ENCODE peak calls at places on chromosomes 4 and X, in six cellular contexts. T, F, P, K, H and E are unnamed samples.

GRCh38 chrX:6718766-6719165 is 183.8 kb upstream of the VCX3A start:
- DNase-seq in T (no peak), F (no peak), P (no peak), K (no peak), H (no peak), E (no peak)

GRCh38 chrX:147478899-147479298 is 432.8 kb upstream of the FMR1 start:
- DNase-seq in T (no peak), F (no peak), P (no peak), K (no peak), H (no peak), E (no peak)

GRCh38 chr4:3062466-3062865 is 11.9 kb downstream of the HTT-AS start:
- DNase-seq in T (no peak), F (no peak), P (no peak), K (no peak), H (no peak), E (no peak)

GRCh38 chr4:174681723-174682300 is 147.2 kb downstream of the GLRA3 start:
- DNase-seq in T (no peak), F (no peak), P (peak; percentile 18), K (no peak), H (no peak), E (no peak)

GRCh38 chr4:146844761-146845160 is 100.9 kb downstream of the TTC29 start:
- DNase-seq in T (no peak), F (no peak), P (no peak), K (no peak), H (no peak), E (no peak)

GRCh38 chrX:69179380-69179911 is 14.2 kb upstream of the PJA1 start:
- DNase-seq in T (no peak), F (no peak), P (no peak), K (peak; percentile 60), H (no peak), E (no peak)

GRCh38 chr4:54657556-54658313 is at the start of gene KIT:
- DNase-seq in T (no peak), F (no peak), P (no peak), K (peak; percentile 55), H (peak; percentile 33), E (peak; percentile 55)

GRCh38 chr4:31235961-31236360 is 515.8 kb downstream of the PCDH7 start:
- DNase-seq in T (no peak), F (no peak), P (no peak), K (no peak), H (no peak), E (no peak)

GRCh38 chr4:159383569-159383934 is 280.7 kb downstream of the RAPGEF2 start:
- DNase-seq in T (no peak), F (no peak), P (no peak), K (no peak), H (no peak), E (no peak)

GRCh38 chrX:54042609-54043010 is 1.7 kb downstream of the PHF8 start:
- DNase-seq in T (peak; percentile 48), F (peak; percentile 18), P (peak; percentile 60), K (peak; percentile 35), H (peak; percentile 33), E (peak; percentile 54)

GRCh38 chr4:182447938-182448280 is 204.7 kb downstream of the TENM3 start:
- DNase-seq in T (no peak), F (no peak), P (no peak), K (no peak), H (no peak), E (peak; percentile 29)

GRCh38 chrX:133527415-133527814 is 112.1 kb upstream of the GPC4 start:
- DNase-seq in T (no peak), F (no peak), P (no peak), K (no peak), H (no peak), E (no peak)

GRCh38 chr4:82739292-82740190 is 59.1 kb downstream of the SCD5 start:
- DNase-seq in T (peak; percentile 72), F (peak; percentile 69), P (peak; percentile 70), K (peak; percentile 24), H (peak; percentile 81), E (peak; percentile 64)

GRCh38 chrX:69189972-69190371 is 24.7 kb upstream of the PJA1 start:
- DNase-seq in T (no peak), F (peak; percentile 4), P (no peak), K (peak; percentile 39), H (no peak), E (peak; percentile 56)

GRCh38 chrX:152905081-152905420 is 7.2 kb downstream of the ZNF185 start:
- DNase-seq in T (no peak), F (no peak), P (no peak), K (no peak), H (no peak), E (peak; percentile 16)

DNA sequence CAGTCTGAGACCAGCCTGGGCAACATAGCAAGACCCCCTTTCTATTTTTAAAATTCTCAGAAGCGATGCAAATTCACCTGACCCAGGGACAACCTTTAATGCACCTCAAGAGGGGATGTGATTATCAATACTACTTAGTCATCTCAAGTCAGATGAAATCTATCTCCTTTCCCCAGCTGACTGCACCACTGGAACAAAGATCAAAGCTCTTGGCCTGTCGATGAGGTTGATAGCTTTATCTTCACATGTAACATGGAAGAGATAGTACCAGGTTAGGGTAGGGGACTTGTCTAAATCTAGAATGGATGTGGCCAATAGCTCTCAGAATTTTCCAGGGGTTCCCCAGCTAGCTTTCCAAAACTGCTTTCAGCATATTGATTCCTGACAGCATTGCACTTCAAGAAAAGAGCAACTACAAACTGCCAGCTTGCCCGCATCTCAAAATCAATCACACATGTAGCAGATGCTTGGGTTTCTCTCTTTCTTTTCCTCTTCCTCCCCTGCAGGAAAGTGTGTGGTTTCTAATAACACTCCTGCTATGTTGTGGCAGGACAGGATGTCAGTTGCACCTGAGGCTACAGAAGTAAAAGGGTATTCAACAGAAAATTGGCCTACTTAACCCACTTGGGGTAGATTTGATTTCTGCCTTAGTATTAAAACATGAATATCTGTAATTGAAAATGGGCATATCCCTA is 12.2 kb upstream of the TMEM164 start:
- DNase-seq in T (no peak), F (no peak), P (no peak), K (no peak), H (no peak), E (no peak)
- H3K4me1 ChIP-seq in T (no peaks in the 10 kb centered on the region), F (no peaks in the 10 kb centered on the region), P (no peaks in the 10 kb centered on the region), K (no peaks in the 10 kb centered on the region), H (no peaks in the 10 kb centered on the region), E (no peaks in the 10 kb centered on the region)

DNA sequence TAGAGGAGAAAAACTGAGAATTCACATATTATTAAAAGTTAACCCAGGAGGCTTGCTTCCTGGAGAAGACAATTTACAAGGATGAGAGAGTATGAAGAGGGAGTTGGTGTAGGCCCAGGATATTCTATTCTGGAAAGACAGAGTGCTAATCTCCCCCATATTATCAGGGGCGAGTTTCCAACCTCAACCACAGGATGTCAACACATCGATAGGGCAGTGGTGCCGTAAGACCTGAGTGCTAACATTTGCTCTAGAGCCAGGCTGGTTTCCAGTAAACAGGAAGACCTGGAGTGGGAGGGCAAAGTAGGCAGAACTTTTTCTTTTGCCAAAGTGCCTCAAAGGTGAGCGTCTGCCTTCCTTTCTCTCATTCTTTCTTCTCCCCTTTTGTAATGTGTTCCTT is 2.8 kb upstream of the AWAT1 start:
- DNase-seq in T (no peak), F (no peak), P (no peak), K (no peak), H (no peak), E (no peak)
- TF ChIP-seq POLR2A in T (no peak), F (no peak), P (no peak), K (no peak), H (no peak), E (no peak)

DNA sequence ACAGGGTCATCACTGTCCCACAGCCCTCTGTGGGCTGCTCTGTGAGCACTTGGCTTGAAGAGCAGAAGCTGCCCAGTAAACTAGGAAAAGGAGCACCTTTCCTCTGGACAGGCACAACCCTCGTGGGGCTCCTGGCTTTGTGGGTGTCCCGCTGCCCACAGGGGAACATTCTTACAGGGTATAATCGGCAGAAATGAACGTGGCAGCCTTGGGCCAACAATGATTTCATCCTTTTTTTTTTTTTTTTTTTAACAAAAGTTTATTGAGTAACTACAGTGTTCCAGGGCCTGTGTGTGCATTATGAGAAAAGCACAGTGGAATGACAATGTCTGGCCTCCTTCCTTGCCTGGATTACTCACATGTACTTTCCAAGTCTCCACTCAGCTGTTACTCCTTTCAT is 197.2 kb downstream of the PDGFC start:
- DNase-seq in T (no peak), F (no peak), P (no peak), K (peak; percentile 20), H (no peak), E (no peak)
- H3K4me1 ChIP-seq in T (no peaks in the 10 kb centered on the region), F (peaks cover 78% of the 10 kb centered on the region), P (peaks cover 66% of the 10 kb centered on the region), K (no peaks in the 10 kb centered on the region), H (peaks cover 17% of the 10 kb centered on the region), E (peaks cover 5% of the 10 kb centered on the region)

GRCh38 chrX:86051741-86052140 is 4.4 kb upstream of the CHM start:
- DNase-seq in T (no peak), F (no peak), P (no peak), K (no peak), H (no peak), E (no peak)

GRCh38 chrX:86044210-86044609 is 3.1 kb downstream of the CHM start:
- DNase-seq in T (no peak), F (no peak), P (no peak), K (no peak), H (no peak), E (no peak)

GRCh38 chrX:86047174-86047991 is at the start of gene CHM:
- DNase-seq in T (no peak), F (peak; percentile 71), P (peak; percentile 75), K (peak; percentile 48), H (peak; percentile 58), E (peak; percentile 90)
- TF ChIP-seq POLR2A in T (no peak), F (peak; percentile 57), P (peak; percentile 35), K (peak; percentile 35), H (peak; percentile 52), E (no peak)

GRCh38 chr4:38062894-38063168 is 102.6 kb downstream of the PTTG2 start:
- DNase-seq in T (no peak), F (no peak), P (no peak), K (no peak), H (no peak), E (no peak)

GRCh38 chr4:38067499-38067898 is 107.3 kb downstream of the PTTG2 start:
- DNase-seq in T (no peak), F (no peak), P (no peak), K (no peak), H (no peak), E (no peak)

GRCh38 chr4:38065900-38066299 is 105.7 kb downstream of the PTTG2 start:
- DNase-seq in T (no peak), F (no peak), P (no peak), K (no peak), H (no peak), E (no peak)

GRCh38 chr4:38062088-38062893 is 102.1 kb downstream of the PTTG2 start:
- DNase-seq in T (peak; percentile 62), F (peak; percentile 89), P (peak; percentile 41), K (peak; percentile 80), H (peak; percentile 89), E (peak; percentile 90)

DNA sequence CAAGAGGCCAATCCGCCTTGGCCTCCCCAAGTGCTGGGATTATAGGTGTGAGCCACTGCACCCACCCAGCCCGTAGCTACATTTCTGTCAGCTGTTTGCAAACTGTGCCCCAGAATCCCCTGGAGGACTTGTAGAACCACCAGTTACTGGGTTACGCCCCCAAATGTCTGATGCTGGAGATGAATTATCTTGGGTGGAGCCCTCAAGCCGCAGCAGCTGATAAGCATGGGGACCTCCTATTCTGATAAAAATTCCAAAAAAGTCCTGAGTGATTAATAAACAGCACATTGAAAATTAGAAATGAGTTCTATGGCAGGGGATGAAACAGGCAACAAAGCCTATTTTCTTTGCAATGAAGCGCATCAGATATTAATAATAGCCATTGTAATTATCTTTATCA is 105.0 kb downstream of the PTTG2 start:
- DNase-seq in T (no peak), F (no peak), P (no peak), K (no peak), H (no peak), E (no peak)
- H3K4me1 ChIP-seq in T (no peaks in the 10 kb centered on the region), F (peaks cover 22% of the 10 kb centered on the region), P (peaks cover 10% of the 10 kb centered on the region), K (peaks cover 9% of the 10 kb centered on the region), H (peaks cover 10% of the 10 kb centered on the region), E (no peaks in the 10 kb centered on the region)